ENCODE peak calls at places on chromosomes 12 and 14, in seven cellular contexts. E is mesendoderm, N is H9, V is neuronal stem cell, G is IMR-90, A is H1, R is trophoblast cell. I is an unnamed sample.
A peak's percentile ranks its signal among the peaks of the same experiment; 100 is the strongest.

GRCh38 chr14:99188721-99189120 is 83.3 kb downstream of the BCL11B start:
- DNase-seq in E (peak; percentile 55), N (peak; percentile 77), V (no peak), G (no peak), A (peak; percentile 90), R (no peak), I (no peak)

GRCh38 chr12:113186033-113186365 is 478 bp downstream of the RITA1 start:
- DNase-seq in E (peak; percentile 64), N (no peak), V (no peak), G (peak; percentile 18), A (no peak), R (no peak), I (peak; percentile 37)

GRCh38 chr12:105740970-105741725 is 397.6 kb downstream of the NUAK1 start:
- DNase-seq in E (no peak), N (no peak), V (no peak), G (peak; percentile 30), A (no peak), R (no peak), I (peak; percentile 5)

GRCh38 chr14:62428429-62429203 is 616.6 kb downstream of the KCNH5 start:
- DNase-seq in E (peak; percentile 22), N (no peak), V (no peak), G (peak; percentile 65), A (no peak), R (peak; percentile 70), I (peak; percentile 76)

GRCh38 chr12:51886021-51886710 is 1.7 kb upstream of the ANKRD33 start:
- DNase-seq in E (peak; percentile 57), N (peak; percentile 44), V (no peak), G (peak; percentile 99), A (no peak), R (peak; percentile 67), I (peak; percentile 99)

GRCh38 chr14:76514599-76514998 is 138.7 kb downstream of the ESRRB start:
- DNase-seq in E (no peak), N (no peak), V (no peak), G (peak; percentile 2), A (no peak), R (peak; percentile 68), I (no peak)

GRCh38 chr14:72892879-72893635 is 844 bp downstream of the DPF3 start:
- DNase-seq in E (no peak), N (no peak), V (no peak), G (no peak), A (peak; percentile 65), R (peak; percentile 24), I (peak; percentile 45)

GRCh38 chr14:70714055-70714550 is 72.4 kb downstream of the TTC9 start:
- DNase-seq in E (peak; percentile 75), N (no peak), V (peak; percentile 77), G (peak; percentile 63), A (peak; percentile 63), R (peak; percentile 74), I (peak; percentile 72)

GRCh38 chr14:44657153-44657552 is 150.1 kb upstream of the FSCB start:
- DNase-seq in E (no peak), N (no peak), V (no peak), G (no peak), A (no peak), R (no peak), I (no peak)

GRCh38 chr12:123268850-123269249 is 2.8 kb downstream of the CDK2AP1 start:
- DNase-seq in E (no peak), N (no peak), V (no peak), G (no peak), A (no peak), R (no peak), I (no peak)

GRCh38 chr12:58026892-58027891 is 85.8 kb downstream of the ATP23 start:
- DNase-seq in E (no peak), N (no peak), V (no peak), G (no peak), A (no peak), R (no peak), I (no peak)

GRCh38 chr12:24201258-24201970 is 251.9 kb upstream of the SOX5 start:
- DNase-seq in E (peak; percentile 22), N (no peak), V (no peak), G (no peak), A (no peak), R (no peak), I (no peak)

GRCh38 chr12:104171785-104172563 is 34.0 kb upstream of the NFYB start:
- DNase-seq in E (no peak), N (peak; percentile 90), V (no peak), G (no peak), A (peak; percentile 72), R (no peak), I (peak; percentile 40)

GRCh38 chr12:104166465-104166864 is 28.5 kb upstream of the NFYB start:
- DNase-seq in E (no peak), N (no peak), V (no peak), G (peak; percentile 60), A (no peak), R (no peak), I (peak; percentile 33)

GRCh38 chr12:104165801-104166200 is 27.8 kb upstream of the NFYB start:
- DNase-seq in E (no peak), N (no peak), V (no peak), G (no peak), A (no peak), R (no peak), I (no peak)

GRCh38 chr12:104167519-104168458 is 29.8 kb upstream of the NFYB start:
- DNase-seq in E (no peak), N (no peak), V (no peak), G (no peak), A (no peak), R (peak; percentile 84), I (no peak)

GRCh38 chr12:104168596-104168995 is 30.6 kb upstream of the NFYB start:
- DNase-seq in E (no peak), N (no peak), V (no peak), G (no peak), A (no peak), R (peak; percentile 82), I (no peak)
- H2BK5ac ChIP-seq in E (no peak overlapping the region), N (no peak overlapping the region), V (no peak overlapping the region), G (no peak overlapping the region), A (no peak overlapping the region), R (no peak overlapping the region), I (no peak overlapping the region)

GRCh38 chr12:104459556-104459909 is 2.8 kb downstream of the CHST11 start:
- DNase-seq in E (no peak), N (no peak), V (no peak), G (no peak), A (no peak), R (no peak), I (peak; percentile 38)

GRCh38 chr12:104462325-104462724 is 5.6 kb downstream of the CHST11 start:
- DNase-seq in E (no peak), N (no peak), V (no peak), G (no peak), A (no peak), R (no peak), I (no peak)

GRCh38 chr12:104458645-104459555 is 2.2 kb downstream of the CHST11 start:
- DNase-seq in E (peak; percentile 34), N (no peak), V (no peak), G (no peak), A (peak; percentile 50), R (peak; percentile 82), I (peak; percentile 45)

GRCh38 chr12:104460973-104461693 is 4.4 kb downstream of the CHST11 start:
- DNase-seq in E (peak; percentile 20), N (no peak), V (no peak), G (no peak), A (no peak), R (no peak), I (no peak)

GRCh38 chr12:104460041-104460757 is 3.5 kb downstream of the CHST11 start:
- DNase-seq in E (no peak), N (no peak), V (no peak), G (no peak), A (no peak), R (no peak), I (no peak)
- H3K4ac ChIP-seq in E (no peak overlapping the region), N (no peak overlapping the region), V (no peak overlapping the region), G (no peak overlapping the region), A (no peak overlapping the region), R (no peak overlapping the region), I (no peak overlapping the region)

GRCh38 chr14:66916421-66916820 is 272.8 kb upstream of the GARIN2 start:
- DNase-seq in E (no peak), N (no peak), V (no peak), G (no peak), A (no peak), R (no peak), I (no peak)

GRCh38 chr14:66923251-66923650 is 266.0 kb upstream of the GARIN2 start:
- DNase-seq in E (no peak), N (no peak), V (no peak), G (no peak), A (no peak), R (no peak), I (no peak)

GRCh38 chr14:66920196-66920595 is 269.0 kb upstream of the GARIN2 start:
- DNase-seq in E (no peak), N (no peak), V (no peak), G (peak; percentile 17), A (no peak), R (peak; percentile 5), I (peak; percentile 31)

DNA sequence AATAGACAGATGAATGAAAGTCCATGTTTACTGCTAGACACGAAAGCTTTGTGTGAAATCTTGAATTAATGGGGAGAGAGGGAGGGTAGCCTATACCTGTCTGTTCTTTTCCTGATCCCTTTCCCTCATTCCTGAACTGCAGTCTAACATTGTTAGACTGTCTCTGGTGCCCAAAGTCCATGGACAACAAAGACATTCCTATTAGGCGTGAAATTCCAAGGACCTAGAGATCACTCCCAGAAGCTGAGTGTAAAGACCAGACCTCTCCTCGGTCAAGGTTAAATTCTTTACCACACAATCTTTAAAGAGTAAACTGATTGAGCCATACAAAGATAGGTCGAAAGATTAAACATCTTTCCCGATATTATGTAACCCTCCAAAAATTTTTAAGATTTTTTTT is 270.7 kb upstream of the GARIN2 start:
- DNase-seq in E (peak; percentile 85), N (no peak), V (no peak), G (no peak), A (no peak), R (no peak), I (no peak)
- H2BK5ac ChIP-seq in E (no peak overlapping the region), N (no peak overlapping the region), V (no peak overlapping the region), G (no peak overlapping the region), A (no peak overlapping the region), R (no peak overlapping the region), I (no peak overlapping the region)

GRCh38 chr14:50023671-50024490 is 92.5 kb downstream of the VCPKMT start:
- DNase-seq in E (no peak), N (no peak), V (no peak), G (peak; percentile 89), A (no peak), R (no peak), I (peak; percentile 71)

GRCh38 chr14:50025073-50025472 is 91.3 kb downstream of the VCPKMT start:
- DNase-seq in E (no peak), N (no peak), V (no peak), G (no peak), A (no peak), R (no peak), I (no peak)

GRCh38 chr14:50027797-50028196 is 88.6 kb downstream of the VCPKMT start:
- DNase-seq in E (no peak), N (no peak), V (no peak), G (no peak), A (no peak), R (no peak), I (no peak)

GRCh38 chr14:50026396-50026795 is 90.0 kb downstream of the VCPKMT start:
- DNase-seq in E (no peak), N (no peak), V (no peak), G (no peak), A (no peak), R (no peak), I (peak; percentile 29)

DNA sequence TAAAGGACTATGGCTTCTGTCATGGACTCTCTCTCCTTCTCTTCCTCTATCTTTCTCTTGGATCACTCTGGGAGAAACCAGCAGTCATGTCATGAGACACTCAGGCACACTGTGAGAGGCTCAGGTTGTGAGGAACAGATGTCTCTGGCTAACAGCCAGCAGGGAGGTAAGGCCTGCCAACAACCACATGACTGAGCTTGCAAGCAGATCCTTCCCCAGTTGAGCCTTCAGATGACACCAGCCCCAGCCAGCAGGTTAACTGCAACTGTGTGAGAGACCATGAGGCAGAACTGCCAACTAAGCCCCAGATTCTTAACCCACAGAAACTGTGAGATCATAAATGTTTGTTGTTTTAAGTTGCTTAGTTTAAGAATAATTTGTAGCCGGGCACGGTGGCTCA is 90.6 kb downstream of the VCPKMT start:
- DNase-seq in E (no peak), N (no peak), V (no peak), G (peak; percentile 48), A (no peak), R (no peak), I (no peak)
- H3K4ac ChIP-seq in E (no peak overlapping the region), N (no peak overlapping the region), V (no peak overlapping the region), G (peak overlapping the region; percentile 88), A (no peak overlapping the region), R (no peak overlapping the region), I (no peak overlapping the region)